ENCODE peak calls at places on chromosomes 6 and 20, in eight cellular contexts. T is anterior cingulate cortex; E is NCI-H1105 treated with DMSO at 0.1 percent for 48 hours; H is activated naive CD4-positive, alpha-beta T cell treated with anti-CD3 and anti-CD28 coated beads for 36 hours; J is DMS153; Y is NCI-H748 treated with DMSO at 0.1 percent for 48 hours; W is stimulated activated naive CD8-positive, alpha-beta T cell treated with anti-CD3 and anti-CD28 coated beads, Interleukin-15, Interleukin-2, amounts not matched to agents 100 U/mL and 50 U/mL, for 24 hours; F is amniotic epithelial cell. I is an unnamed sample.

GRCh38 chr20:20677186-20677585 is 35.3 kb downstream of the RALGAPA2 start:
- DNase-seq in J (no peak), Y (no peak), W (no peak), E (peak; percentile 44), H (no peak), F (no peak), T (no peak), I (no peak)

GRCh38 chr6:94862116-94862515 is 715.2 kb upstream of the MANEA start:
- DNase-seq in E (no peak), T (no peak), W (no peak), J (no peak), H (no peak), Y (no peak), F (no peak), I (no peak)

GRCh38 chr6:159884720-159885119 is 6.1 kb upstream of the MAS1 start:
- DNase-seq in F (no peak), E (no peak), Y (no peak), T (no peak), W (no peak), H (no peak), J (no peak), I (no peak)

GRCh38 chr6:87909849-87910248 is 137.8 kb upstream of the SPACA1 start:
- DNase-seq in H (no peak), Y (no peak), E (no peak), J (no peak), T (no peak), W (peak; percentile 62), F (peak; percentile 10), I (no peak)

GRCh38 chr6:122364084-122364483 is 35.4 kb upstream of the HSF2 start:
- DNase-seq in W (no peak), T (no peak), H (no peak), J (no peak), F (no peak), Y (no peak), E (no peak), I (no peak)

GRCh38 chr6:170025341-170026271 is 265.3 kb downstream of the DLL1 start:
- DNase-seq in W (no peak), Y (peak; percentile 35), T (no peak), H (no peak), F (no peak), E (no peak), J (no peak), I (no peak)

GRCh38 chr20:298755-299391 is 1.5 kb downstream of the ZCCHC3 start:
- DNase-seq in W (no peak), H (no peak), T (no peak), F (no peak), Y (no peak), E (no peak), J (no peak), I (no peak)

GRCh38 chr20:2123720-2124119 is 22.1 kb downstream of the STK35 start:
- DNase-seq in E (no peak), W (no peak), T (no peak), H (no peak), J (no peak), F (no peak), Y (no peak), I (no peak)

GRCh38 chr6:151716446-151717047 is 90.9 kb upstream of the ESR1 start:
- DNase-seq in W (no peak), F (no peak), J (peak; percentile 74), H (peak; percentile 61), T (no peak), E (peak; percentile 5), Y (no peak), I (no peak)

GRCh38 chr6:106535012-106535411 is 94.3 kb downstream of the RTN4IP1 start:
- DNase-seq in F (no peak), W (no peak), J (no peak), Y (no peak), T (no peak), H (no peak), E (no peak), I (no peak)

GRCh38 chr6:81476881-81477280 is 275.6 kb downstream of the TENT5A start:
- DNase-seq in J (no peak), Y (no peak), H (no peak), F (peak; percentile 65), E (no peak), W (no peak), T (no peak), I (no peak)

GRCh38 chr6:132712366-132712765 is 1.5 kb downstream of the VNN1 start:
- DNase-seq in T (no peak), H (no peak), F (peak; percentile 59), E (no peak), J (no peak), Y (no peak), W (no peak), I (no peak)

GRCh38 chr6:448296-449056 is 56.9 kb downstream of the IRF4 start:
- DNase-seq in F (no peak), J (no peak), W (no peak), T (no peak), E (no peak), Y (no peak), H (no peak), I (no peak)

GRCh38 chr6:143135326-143135725 is 74.6 kb downstream of the AIG1 start:
- DNase-seq in E (no peak), Y (no peak), J (no peak), T (no peak), F (no peak), H (no peak), W (no peak), I (no peak)

I was measured in caudate nucleus.